ENCODE peak calls at places on chromosomes 16 and 17, in five cellular contexts. S is trophoblast cell, U is H9, R is neuronal stem cell, Z is H1. A is an unnamed sample.

GRCh38 chr17:34827008-34827407 is 134.3 kb downstream of the CCT6B start:
- DNase-seq in U (no peak), R (no peak), Z (no peak), S (no peak), A (no peak)

GRCh38 chr17:72613411-72614292 is 478.8 kb downstream of the SLC39A11 start:
- DNase-seq in Z (no peak), S (no peak), U (no peak), R (no peak), A (no peak)

GRCh38 chr17:42200702-42201101 is 6.4 kb upstream of the GHDC start:
- DNase-seq in Z (no peak), R (no peak), U (no peak), S (no peak), A (no peak)

GRCh38 chr17:35342207-35342744 is 31.1 kb downstream of the SLFN11 start:
- DNase-seq in R (no peak), Z (no peak), S (no peak), U (no peak), A (no peak)

GRCh38 chr17:55641559-55642160 is 81.0 kb downstream of the TMEM100 start:
- DNase-seq in R (no peak), Z (peak), S (peak), U (peak), A (peak)

GRCh38 chr16:54677551-54677950 is 253.1 kb upstream of the IRX5 start:
- DNase-seq in U (no peak), S (peak), R (no peak), Z (no peak), A (no peak)

GRCh38 chr16:85936761-85937343 is 37.9 kb downstream of the IRF8 start:
- DNase-seq in U (no peak), S (no peak), R (no peak), Z (no peak), A (no peak)

GRCh38 chr17:59490259-59490658 is 75.2 kb upstream of the DHX40 start:
- DNase-seq in Z (no peak), U (no peak), R (no peak), S (peak), A (peak)

GRCh38 chr16:72189865-72190371 is 18.0 kb upstream of the PMFBP1 start:
- DNase-seq in Z (no peak), S (peak), R (no peak), U (no peak), A (peak)

GRCh38 chr17:4199818-4200402 is 56.9 kb downstream of the CYB5D2 start:
- DNase-seq in R (peak), S (peak), Z (no peak), U (peak), A (peak)

GRCh38 chr16:25014500-25015147 is 545 bp downstream of the ARHGAP17 start:
- DNase-seq in U (peak), Z (no peak), R (peak), S (peak), A (peak)

GRCh38 chr17:8332688-8333087 is 7.0 kb upstream of the ODF4 start:
- DNase-seq in Z (no peak), R (no peak), U (no peak), S (peak), A (no peak)

GRCh38 chr17:49946964-49947584 is 21.9 kb upstream of the DLX4 start:
- DNase-seq in Z (no peak), S (no peak), U (no peak), R (no peak), A (no peak)

GRCh38 chr16:73565263-73565662 is 517.3 kb upstream of the ZFHX3 start:
- DNase-seq in R (no peak), U (no peak), S (peak), Z (no peak), A (no peak)

GRCh38 chr17:30600830-30601494 is 123.8 kb downstream of the GOSR1 start:
- DNase-seq in R (peak), U (no peak), S (peak), Z (no peak), A (peak)

GRCh38 chr16:71645450-71645849 is 19.5 kb downstream of the MARVELD3 start:
- DNase-seq in S (no peak), R (no peak), U (no peak), Z (no peak), A (peak)

DNA sequence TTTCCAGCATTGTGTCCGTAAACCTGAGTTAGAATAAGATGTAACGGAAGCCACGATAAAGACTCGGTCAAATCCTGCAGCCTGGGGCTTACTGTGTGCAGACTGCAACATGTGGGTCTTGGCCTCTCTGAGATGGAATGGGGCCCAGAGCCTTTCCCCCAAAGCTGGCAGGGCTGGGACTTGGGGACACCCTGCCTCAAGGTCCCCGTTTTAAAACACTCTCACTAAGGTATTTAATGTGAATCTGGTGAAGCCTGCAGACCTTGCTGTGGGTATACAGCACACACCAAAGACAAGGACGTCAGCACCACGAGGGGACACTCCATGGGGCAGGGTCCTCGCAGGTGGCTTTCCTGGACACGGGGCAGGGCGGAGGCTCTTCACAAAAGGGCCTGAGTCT is 2.1 kb downstream of the NDUFAF8 start:
- DNase-seq in Z (no peak), S (no peak), U (no peak), R (no peak), A (no peak)
- H3K4me2 ChIP-seq in Z (no peak), S (no peak), U (no peak), R (no peak), A (no peak)

DNA sequence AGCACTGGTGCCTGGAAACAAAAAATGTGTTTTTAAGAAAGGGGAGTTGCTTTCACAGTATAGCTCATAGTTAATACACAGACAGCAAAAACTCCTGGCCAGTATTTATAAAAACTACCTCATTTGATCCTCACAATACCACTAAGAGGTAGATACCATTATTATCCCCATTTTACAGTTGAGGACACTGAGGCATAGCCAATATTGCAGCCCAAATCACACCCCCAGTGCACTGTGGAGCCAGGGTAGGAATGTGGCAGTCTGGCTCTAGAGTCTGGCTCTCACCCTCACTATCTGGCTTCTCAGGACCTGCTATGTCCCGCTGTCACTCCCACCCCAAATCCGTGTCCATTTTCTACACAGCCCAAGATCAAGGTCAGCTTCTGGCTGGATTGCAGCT is 2.6 kb downstream of the ARHGAP23 start:
- DNase-seq in R (no peak), U (no peak), Z (no peak), S (no peak), A (no peak)
- H3K4ac ChIP-seq in R (no peak), U (no peak), Z (no peak), S (no peak), A (no peak)

GRCh38 chr17:21171970-21172510 is 41.9 kb downstream of the TMEM11 start:
- DNase-seq in U (no peak), R (no peak), S (no peak), Z (no peak), A (no peak)

GRCh38 chr17:21171309-21171922 is 42.5 kb downstream of the TMEM11 start:
- DNase-seq in U (no peak), R (no peak), S (no peak), Z (no peak), A (no peak)

GRCh38 chr17:21174186-21174585 is 39.8 kb downstream of the TMEM11 start:
- DNase-seq in R (no peak), U (no peak), Z (no peak), S (no peak), A (no peak)

GRCh38 chr17:21174719-21175118 is 39.2 kb downstream of the TMEM11 start:
- DNase-seq in Z (no peak), U (no peak), R (no peak), S (no peak), A (no peak)

DNA sequence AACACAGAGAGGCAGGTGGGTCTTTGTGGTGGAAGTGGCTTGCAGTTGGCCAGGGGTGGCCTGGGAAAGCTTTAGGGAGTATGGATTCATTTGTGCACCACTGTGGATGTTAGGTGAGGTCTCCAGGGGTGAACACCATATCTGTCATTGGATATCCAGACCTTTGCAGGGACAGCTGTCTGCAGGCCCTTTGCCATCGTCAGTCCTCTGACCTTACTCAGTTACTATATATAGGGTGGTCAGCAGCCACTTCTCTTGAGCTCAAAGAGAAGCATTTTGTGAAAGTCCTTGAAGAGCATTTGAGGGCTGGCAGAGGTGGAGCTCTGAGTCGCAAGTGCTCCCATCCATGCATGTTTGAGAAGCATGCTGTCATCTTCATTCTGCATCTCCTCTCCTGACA is 40.4 kb downstream of the TMEM11 start:
- DNase-seq in S (no peak), R (no peak), U (no peak), Z (no peak), A (no peak)
- H2BK12ac ChIP-seq in S (no peak), R (no peak), U (no peak), Z (no peak), A (no peak)

DNA sequence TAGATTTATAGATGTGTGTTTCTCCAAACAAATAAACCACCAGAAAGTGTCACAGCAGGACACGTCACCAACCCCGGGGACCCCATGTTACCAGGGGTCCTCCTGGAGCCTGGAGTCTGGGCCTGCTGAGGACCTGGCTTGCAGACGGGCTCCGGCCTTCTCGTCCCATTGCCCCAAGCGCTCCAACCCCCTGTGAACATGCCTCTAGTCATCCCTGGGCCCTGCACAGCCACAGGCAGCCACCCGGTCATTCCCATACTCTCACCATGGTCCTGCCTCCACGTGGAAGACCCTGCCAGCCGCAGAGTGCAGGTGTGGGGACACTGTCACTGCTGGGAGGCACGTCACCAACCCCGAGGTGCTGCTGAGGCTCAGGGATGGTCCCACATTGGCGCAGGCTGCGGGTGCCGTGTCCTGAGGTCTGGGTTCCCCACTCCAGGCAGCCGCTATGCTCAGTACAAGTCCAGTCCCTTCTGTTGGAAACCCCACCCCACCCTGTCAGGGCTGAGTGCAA is 4.5 kb downstream of the SECTM1 start:
- DNase-seq in S (no peak), Z (no peak), U (no peak), R (no peak), A (no peak)
- H3K4me2 ChIP-seq in S (no peak), Z (no peak), U (no peak), R (no peak), A (no peak)

A was measured in mesenchymal stem cell.